ENCODE peak calls at places on chromosomes 13 and 19, in five cellular contexts. G, Z, C, W and H are unnamed samples.

GRCh38 chr13:60099631-60100420 is 63.9 kb downstream of the DIAPH3 start:
- DNase-seq in W (no peak), C (no peak), G (no peak), Z (no peak), H (no peak)

GRCh38 chr19:19067276-19068072 is 3.7 kb downstream of the SLC25A42 start:
- DNase-seq in W (no peak), C (no peak), G (no peak), Z (peak), H (no peak)

GRCh38 chr19:10899171-10899653 is 27.9 kb downstream of the CARM1 start:
- DNase-seq in C (no peak), Z (no peak), W (no peak), G (no peak), H (no peak)

GRCh38 chr13:41398494-41399190 is 58.7 kb upstream of the RGCC start:
- DNase-seq in C (no peak), G (no peak), W (no peak), Z (peak), H (no peak)

GRCh38 chr19:56167064-56167578 is 8.7 kb upstream of the GALP start:
- DNase-seq in W (no peak), Z (no peak), C (no peak), G (no peak), H (no peak)

GRCh38 chr19:49118565-49119410 is at the start of gene C19orf73:
- DNase-seq in C (peak), G (peak), W (peak), Z (peak), H (peak)

GRCh38 chr19:50205681-50206138 is 2.3 kb downstream of the MYH14 start:
- DNase-seq in W (peak), Z (no peak), G (no peak), C (no peak), H (peak)

GRCh38 chr19:17441241-17442135 is 7.0 kb downstream of the TMEM221 start:
- DNase-seq in C (no peak), W (peak), Z (peak), G (peak), H (peak)

GRCh38 chr13:26499209-26499601 is 58.3 kb upstream of the WASF3 start:
- DNase-seq in C (no peak), G (no peak), Z (no peak), W (no peak), H (no peak)

GRCh38 chr19:53424968-53425597 is 6.7 kb upstream of the ZNF761 start:
- DNase-seq in Z (peak), W (peak), C (peak), G (peak), H (peak)

GRCh38 chr13:79434578-79434977 is 28.5 kb upstream of the RBM26 start:
- DNase-seq in C (peak), Z (peak), W (no peak), G (peak), H (no peak)

GRCh38 chr13:87557788-87558187 is 113.4 kb upstream of the SLITRK5 start:
- DNase-seq in G (no peak), Z (no peak), C (no peak), W (no peak), H (no peak)

GRCh38 chr19:7743425-7743841 is 3.9 kb downstream of the CD209 start:
- DNase-seq in G (no peak), W (no peak), Z (no peak), C (no peak), H (no peak)

GRCh38 chr13:94712812-94713555 is 639 bp upstream of the SOX21 start:
- DNase-seq in W (peak), Z (peak), G (peak), C (peak), H (peak)

GRCh38 chr13:108315273-108315672 is 45.8 kb downstream of the TNFSF13B start:
- DNase-seq in G (no peak), W (no peak), C (no peak), Z (no peak), H (peak)

GRCh38 chr13:49443327-49443688 is 556 bp downstream of the CAB39L start:
- DNase-seq in Z (peak), C (peak), G (peak), W (no peak), H (no peak)

GRCh38 chr19:16095071-16095571 is 16.6 kb upstream of the RAB8A start:
- DNase-seq in G (no peak), C (no peak), Z (no peak), W (no peak), H (no peak)

GRCh38 chr19:33496016-33496415 is 25.6 kb downstream of the PEPD start:
- DNase-seq in W (no peak), G (no peak), Z (no peak), C (no peak), H (no peak)

GRCh38 chr19:16400911-16401675 is 70.7 kb downstream of the EPS15L1 start:
- DNase-seq in Z (peak), G (peak), W (no peak), C (peak), H (no peak)

GRCh38 chr19:42206871-42207755 is 10.4 kb downstream of the DEDD2 start:
- DNase-seq in C (peak), G (peak), W (no peak), Z (peak), H (no peak)

GRCh38 chr13:93146584-93147292 is 79.9 kb upstream of the GPC6 start:
- DNase-seq in C (peak), W (no peak), Z (peak), G (peak), H (no peak)

GRCh38 chr13:26488236-26489028 is 69.1 kb upstream of the WASF3 start:
- DNase-seq in G (no peak), W (no peak), C (no peak), Z (no peak), H (no peak)

GRCh38 chr19:43639507-43640423 is at the start of gene CADM4:
- DNase-seq in Z (peak), C (no peak), G (no peak), W (peak), H (peak)

GRCh38 chr19:42199440-42200115 is 17.9 kb downstream of the DEDD2 start:
- DNase-seq in W (peak), G (no peak), C (no peak), Z (no peak), H (peak)

GRCh38 chr19:752652-753517 is 2.0 kb downstream of the MISP start:
- DNase-seq in Z (peak), G (peak), C (peak), W (no peak), H (no peak)

GRCh38 chr19:10872551-10873107 is 1.3 kb downstream of the CARM1 start:
- DNase-seq in G (no peak), W (no peak), Z (peak), C (no peak), H (peak)

GRCh38 chr19:16370671-16371391 is 46.2 kb downstream of the KLF2 start:
- DNase-seq in G (no peak), C (no peak), Z (no peak), W (no peak), H (no peak)

GRCh38 chr13:112970552-112971287 is 1.7 kb downstream of the MCF2L start:
- DNase-seq in Z (no peak), C (no peak), G (no peak), W (no peak), H (no peak)

GRCh38 chr13:41495044-41495443 is 37.7 kb downstream of the RGCC start:
- DNase-seq in C (no peak), G (no peak), W (no peak), Z (no peak), H (no peak)

GRCh38 chr13:110447801-110448200 is 113.7 kb downstream of the RAB20 start:
- DNase-seq in G (no peak), Z (no peak), W (no peak), C (no peak), H (no peak)

GRCh38 chr19:18762125-18763023 is 28.7 kb downstream of the COMP start:
- DNase-seq in Z (peak), C (no peak), W (no peak), G (peak), H (no peak)

GRCh38 chr13:37709318-37709717 is 110.8 kb upstream of the POSTN start:
- DNase-seq in Z (no peak), G (no peak), C (no peak), W (no peak), H (no peak)

GRCh38 chr19:55088021-55088451 is 12.4 kb downstream of the EPS8L1 start:
- DNase-seq in Z (no peak), W (no peak), G (no peak), C (no peak), H (peak)
- H3K27ac ChIP-seq in Z (no peak), W (no peak), G (no peak), C (no peak), H (no peak)

DNA sequence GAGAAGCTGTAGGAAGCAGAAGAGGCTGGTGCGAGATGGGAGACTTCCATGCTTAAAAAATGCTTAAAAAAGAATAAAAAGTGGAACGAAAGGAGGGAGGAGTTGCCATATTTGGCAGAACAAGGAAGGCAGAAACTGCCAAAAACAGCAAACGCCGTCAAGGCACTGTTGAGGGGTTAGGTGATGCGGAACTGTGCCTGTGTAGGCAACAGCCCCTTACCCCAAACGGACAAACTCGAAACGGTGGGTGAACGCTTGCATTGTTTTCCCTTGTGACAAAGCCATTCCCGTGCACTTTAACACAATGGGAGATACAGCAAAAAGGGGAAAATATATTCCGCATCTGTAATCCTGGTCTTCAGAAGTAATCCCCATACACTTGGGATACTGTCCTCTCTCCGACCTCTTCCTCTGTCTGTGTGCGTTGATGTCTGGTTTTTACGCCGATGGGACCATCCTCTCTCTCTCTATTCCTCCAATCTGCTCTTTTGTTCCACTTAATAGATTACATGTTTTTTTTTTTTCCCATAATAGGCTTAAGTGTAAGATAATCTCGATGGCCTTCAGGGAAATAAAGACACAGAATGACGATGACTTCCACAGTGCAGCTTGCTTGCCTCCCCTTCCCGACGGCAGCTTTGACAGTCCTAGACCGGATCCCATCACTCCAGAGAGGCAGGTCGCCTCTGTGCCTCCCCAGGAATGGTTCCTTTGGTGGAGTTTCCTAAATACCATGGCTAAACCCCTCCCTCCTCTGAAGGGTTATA is 132.7 kb upstream of the RNF113B start:
- DNase-seq in Z (no peak), G (no peak), W (no peak), C (no peak), H (no peak)
- H3K9ac ChIP-seq in Z (no peak), G (no peak), W (no peak), C (no peak), H (no peak)

GRCh38 chr13:21077360-21078353 is 16.3 kb upstream of the LATS2 start:
- DNase-seq in C (no peak), Z (no peak), W (peak), G (no peak), H (no peak)

GRCh38 chr13:21076265-21076653 is 14.9 kb upstream of the LATS2 start:
- DNase-seq in W (peak), G (no peak), C (no peak), Z (no peak), H (peak)

GRCh38 chr13:21074601-21075302 is 13.4 kb upstream of the LATS2 start:
- DNase-seq in W (no peak), G (no peak), C (no peak), Z (peak), H (no peak)

GRCh38 chr13:21078501-21078900 is 17.1 kb upstream of the LATS2 start:
- DNase-seq in W (no peak), G (no peak), Z (peak), C (peak), H (no peak)

DNA sequence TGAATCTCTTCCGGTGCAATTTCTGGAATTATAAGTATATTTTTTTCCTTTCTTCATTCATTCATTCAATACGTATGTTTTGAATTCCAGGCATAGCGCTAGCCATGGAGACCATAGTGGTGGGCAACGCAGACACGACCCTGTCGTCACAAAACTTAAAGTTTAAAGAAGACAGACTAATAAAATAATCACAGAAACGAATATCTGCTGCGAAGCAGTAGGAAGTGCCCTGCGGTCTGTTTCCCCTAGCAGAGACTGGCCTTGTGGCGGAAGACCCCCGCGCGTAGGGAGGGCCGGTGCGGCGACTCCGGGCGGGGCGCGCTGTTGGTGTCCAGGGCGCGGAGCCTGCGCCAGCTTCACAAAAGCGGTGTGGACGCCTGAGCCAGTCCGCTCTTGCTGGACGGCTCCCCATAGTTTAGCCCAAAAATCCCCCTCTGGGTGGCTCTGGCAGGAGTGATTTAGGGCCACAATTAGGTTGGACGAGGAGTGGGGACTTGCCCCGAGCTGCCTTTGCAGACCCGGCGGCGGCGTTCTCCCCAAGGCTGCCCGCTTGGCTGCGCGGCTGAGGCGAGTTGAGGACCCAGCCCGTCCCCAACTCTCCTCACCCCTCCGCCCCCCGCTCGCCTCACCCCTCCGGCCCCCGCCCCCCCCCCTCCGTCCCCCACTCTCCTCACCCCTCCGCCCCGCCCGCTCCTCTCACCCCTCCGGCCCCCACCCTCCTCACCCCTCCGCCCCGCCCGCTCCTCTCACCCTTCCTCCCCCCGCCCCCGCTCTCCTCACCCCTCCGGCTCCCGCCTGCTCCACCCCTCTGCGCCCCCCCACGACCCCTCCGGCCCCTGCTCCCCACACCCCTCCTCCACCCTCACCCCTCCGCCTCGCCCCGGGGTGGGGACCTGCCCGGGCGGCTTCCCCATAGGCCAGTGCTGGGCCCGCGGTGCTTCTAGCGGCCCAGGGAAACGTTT is 14.2 kb upstream of the LATS2 start:
- DNase-seq in W (peak), G (no peak), C (no peak), Z (peak), H (peak)
- H3K27ac ChIP-seq in W (no peak), G (peak), C (no peak), Z (peak), H (peak)

DNA sequence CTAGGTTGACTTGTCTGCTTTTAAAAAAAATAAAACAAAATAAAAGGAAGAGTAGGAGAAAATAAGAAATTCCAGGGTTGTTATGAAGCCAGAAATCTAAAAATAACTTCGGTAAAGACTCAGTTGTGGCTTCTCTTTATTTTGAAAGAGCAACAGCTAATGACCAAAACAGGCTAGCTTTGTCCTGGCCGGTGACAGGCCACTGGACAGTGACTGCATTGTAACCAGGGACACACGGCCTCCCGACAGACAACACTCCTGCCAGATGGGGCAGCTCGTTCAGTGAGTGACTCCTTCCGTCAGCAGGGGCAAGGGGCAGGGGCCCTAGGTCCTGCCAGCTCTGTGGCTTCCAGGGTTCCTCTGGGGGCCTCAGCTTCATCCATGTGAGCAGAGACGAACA is 173.4 kb downstream of the KATNAL1 start:
- DNase-seq in C (no peak), G (no peak), W (no peak), Z (peak), H (no peak)
- H3K9ac ChIP-seq in C (no peak), G (no peak), W (no peak), Z (no peak), H (no peak)

GRCh38 chr19:35090160-35090794 is 25.3 kb upstream of the FXYD3 start:
- DNase-seq in Z (peak), C (peak), G (peak), W (peak), H (peak)
- H3K27ac ChIP-seq in Z (no peak), C (no peak), G (no peak), W (no peak), H (no peak)

GRCh38 chr19:35417713-35418534 is 30.1 kb upstream of the FFAR2 start:
- DNase-seq in C (no peak), G (no peak), Z (no peak), W (no peak), H (no peak)
- H3K9ac ChIP-seq in C (no peak), G (no peak), Z (no peak), W (no peak), H (no peak)

GRCh38 chr19:38267780-38268430 is 3.5 kb downstream of the SPINT2 start:
- DNase-seq in Z (no peak), C (no peak), W (no peak), G (no peak), H (no peak)
- H3K27ac ChIP-seq in Z (no peak), C (no peak), W (no peak), G (no peak), H (no peak)

GRCh38 chr19:40286235-40286530 is 1.0 kb upstream of the AKT2 start:
- DNase-seq in W (no peak), C (no peak), Z (no peak), G (no peak), H (no peak)
- H3K9ac ChIP-seq in W (no peak), C (peak), Z (peak), G (no peak), H (peak)

GRCh38 chr19:51948979-51949378 is 21.7 kb downstream of the ZNF613 start:
- DNase-seq in W (no peak), C (peak), G (peak), Z (peak), H (no peak)
- H3K27ac ChIP-seq in W (no peak), C (no peak), G (no peak), Z (peak), H (no peak)

DNA sequence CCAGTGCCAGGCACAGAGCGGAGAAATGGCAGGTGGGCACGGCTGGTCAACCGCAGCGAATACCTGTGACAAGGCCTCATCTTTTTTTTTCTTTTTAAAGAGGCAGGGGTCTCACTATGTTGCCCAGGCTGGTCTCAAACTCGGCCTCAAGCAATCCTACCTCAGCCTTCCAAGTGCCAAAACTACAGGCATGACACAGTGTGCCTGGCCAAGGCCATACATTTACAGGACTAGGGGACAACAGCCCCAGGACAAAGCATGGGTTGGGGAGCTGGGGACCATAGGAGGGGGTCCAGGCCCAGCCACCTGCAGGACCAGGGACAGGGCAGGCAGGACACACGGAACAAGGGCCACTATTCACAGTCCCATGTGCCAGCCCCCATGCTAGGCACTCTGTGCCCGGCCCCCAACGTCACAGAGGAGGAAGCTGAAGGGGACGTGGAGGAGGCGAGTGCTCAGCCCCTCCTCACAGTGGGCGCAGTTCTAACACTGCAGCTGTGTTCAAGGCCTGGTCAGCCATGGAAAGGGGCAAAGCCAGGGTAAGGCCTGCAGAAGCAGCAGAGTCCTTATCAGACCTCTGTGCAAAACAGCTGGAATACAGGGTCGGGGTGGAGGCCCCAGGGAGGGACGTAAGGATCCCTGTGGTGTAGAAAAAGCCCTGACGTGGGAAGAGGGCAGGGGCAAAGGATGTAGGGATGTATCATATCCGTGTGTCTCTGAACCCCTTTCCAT is 28.3 kb downstream of the SH3GL1 start:
- DNase-seq in C (no peak), W (no peak), Z (no peak), G (no peak), H (no peak)
- H3K9ac ChIP-seq in C (no peak), W (no peak), Z (peak), G (no peak), H (no peak)